ENCODE peak calls at places on chromosomes 1 and 21, in six cellular contexts. Y is tibial artery, Z is GM23338, O is K562, I is retinal pigment epithelial cell, R is Peyer's patch. Q is an unnamed sample.

GRCh38 chr1:88980918-88981317 is 11.5 kb downstream of the KYAT3 start:
- DNase-seq in Y (no peak), Z (no peak), O (no peak), I (no peak), R (no peak), Q (no peak)

GRCh38 chr1:156091610-156092009 is 9.3 kb upstream of the MEX3A start:
- DNase-seq in Y (no peak), Z (no peak), O (no peak), I (no peak), R (no peak), Q (no peak)

GRCh38 chr1:244626709-244627108 is 26.2 kb upstream of the DESI2 start:
- DNase-seq in Y (no peak), Z (no peak), O (no peak), I (no peak), R (no peak), Q (no peak)

GRCh38 chr1:226731257-226731893 is 7.7 kb downstream of the ITPKB start:
- DNase-seq in Y (no peak), Z (no peak), O (no peak), I (no peak), R (no peak), Q (no peak)

GRCh38 chr21:41647806-41648561 is 118.9 kb downstream of the RIPK4 start:
- DNase-seq in Y (no peak), Z (no peak), O (no peak), I (no peak), R (no peak), Q (no peak)

GRCh38 chr1:114153621-114154145 is at the start of gene SYT6:
- DNase-seq in Y (no peak), Z (peak), O (no peak), I (no peak), R (no peak), Q (no peak)

GRCh38 chr1:89673251-89673650 is 40.3 kb downstream of the LRRC8C start:
- DNase-seq in Y (no peak), Z (no peak), O (no peak), I (no peak), R (no peak), Q (no peak)

GRCh38 chr1:1345384-1345783 is 3.8 kb downstream of the DVL1 start:
- DNase-seq in Y (no peak), Z (no peak), O (no peak), I (no peak), R (no peak), Q (no peak)

GRCh38 chr1:104195395-104195794 is 445.7 kb downstream of the AMY1C start:
- DNase-seq in Y (no peak), Z (no peak), O (no peak), I (no peak), R (no peak), Q (no peak)

GRCh38 chr1:154276797-154277196 is 4.4 kb downstream of the HAX1 start:
- DNase-seq in Y (no peak), Z (peak), O (no peak), I (no peak), R (no peak), Q (no peak)

GRCh38 chr1:18638818-18639193 is 8.2 kb downstream of the PAX7 start:
- DNase-seq in Y (no peak), Z (no peak), O (no peak), I (no peak), R (no peak), Q (no peak)

GRCh38 chr1:18639335-18640055 is 8.8 kb downstream of the PAX7 start:
- DNase-seq in Y (no peak), Z (no peak), O (no peak), I (no peak), R (no peak), Q (no peak)

GRCh38 chr1:18642278-18643095 is 11.8 kb downstream of the PAX7 start:
- DNase-seq in Y (no peak), Z (peak), O (no peak), I (no peak), R (no peak), Q (no peak)

GRCh38 chr1:18641005-18641941 is 10.6 kb downstream of the PAX7 start:
- DNase-seq in Y (no peak), Z (no peak), O (peak), I (no peak), R (no peak), Q (no peak)

GRCh38 chr1:18640228-18641004 is 9.8 kb downstream of the PAX7 start:
- DNase-seq in Y (no peak), Z (peak), O (no peak), I (no peak), R (no peak), Q (no peak)
- H3K4me3 ChIP-seq in Y (no peak), Z (peak), O (no peak), I (no peak), R (no peak), Q (no peak)

DNA sequence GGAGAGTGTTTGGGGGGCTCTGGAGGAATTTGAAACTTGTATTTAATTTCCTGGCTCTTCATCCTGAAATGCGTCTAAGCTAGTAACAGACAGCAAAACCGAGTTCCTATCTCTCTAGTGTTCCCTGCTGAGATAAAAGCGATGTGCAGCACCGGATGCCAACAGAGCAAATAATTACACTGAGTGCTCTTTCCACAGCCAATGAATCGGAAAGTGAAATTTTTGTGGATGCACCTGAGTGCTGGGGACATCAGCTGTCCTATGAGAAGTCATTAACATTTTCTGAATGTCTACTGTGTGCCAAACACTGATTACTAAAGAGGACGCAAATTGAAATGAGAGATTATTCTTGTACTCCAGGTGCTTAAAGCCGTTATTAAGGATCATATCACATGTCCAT is 278.0 kb downstream of the RGS7 start:
- DNase-seq in Y (no peak), Z (peak), O (no peak), I (no peak), R (no peak), Q (no peak)
- H3K4me3 ChIP-seq in Y (no peak), Z (no peak), O (no peak), I (no peak), R (no peak), Q (no peak)

GRCh38 chr1:110280804-110281203 is 58.4 kb upstream of the RBM15 start:
- DNase-seq in Y (no peak), Z (no peak), O (no peak), I (no peak), R (no peak), Q (peak)

GRCh38 chr1:110281363-110282290 is 57.5 kb upstream of the RBM15 start:
- DNase-seq in Y (no peak), Z (no peak), O (no peak), I (no peak), R (no peak), Q (peak)

GRCh38 chr1:110282395-110282794 is 56.8 kb upstream of the RBM15 start:
- DNase-seq in Y (no peak), Z (no peak), O (no peak), I (no peak), R (no peak), Q (peak)

GRCh38 chr1:110285316-110285715 is 53.9 kb upstream of the RBM15 start:
- DNase-seq in Y (no peak), Z (no peak), O (no peak), I (no peak), R (no peak), Q (peak)

GRCh38 chr1:110283677-110284076 is 55.5 kb upstream of the RBM15 start:
- DNase-seq in Y (no peak), Z (no peak), O (no peak), I (peak), R (no peak), Q (no peak)
- H3K4me3 ChIP-seq in Y (no peak), Z (no peak), O (no peak), I (no peak), R (no peak), Q (no peak)

GRCh38 chr1:150765229-150765976 is at the start of gene CTSS:
- DNase-seq in Y (no peak), Z (no peak), O (no peak), I (no peak), R (no peak), Q (no peak)
- H3K4me3 ChIP-seq in Y (peak), Z (no peak), O (peak), I (no peak), R (peak), Q (peak)

GRCh38 chr1:204977327-204977726 is 65.7 kb upstream of the CNTN2 start:
- DNase-seq in Y (no peak), Z (no peak), O (no peak), I (no peak), R (no peak), Q (no peak)
- H3K4me3 ChIP-seq in Y (no peak), Z (no peak), O (no peak), I (no peak), R (no peak), Q (no peak)

GRCh38 chr21:42913461-42913860 is 12.0 kb downstream of the ERVH48-1 start:
- DNase-seq in Y (no peak), Z (peak), O (no peak), I (no peak), R (no peak), Q (no peak)
- H3K4me3 ChIP-seq in Y (no peak), Z (no peak), O (no peak), I (no peak), R (no peak), Q (no peak)

GRCh38 chr1:2438641-2439040 is 26.3 kb upstream of the PEX10 start:
- DNase-seq in Y (no peak), Z (no peak), O (no peak), I (no peak), R (no peak), Q (no peak)
- H3K4me3 ChIP-seq in Y (no peak), Z (no peak), O (no peak), I (no peak), R (no peak), Q (no peak)

DNA sequence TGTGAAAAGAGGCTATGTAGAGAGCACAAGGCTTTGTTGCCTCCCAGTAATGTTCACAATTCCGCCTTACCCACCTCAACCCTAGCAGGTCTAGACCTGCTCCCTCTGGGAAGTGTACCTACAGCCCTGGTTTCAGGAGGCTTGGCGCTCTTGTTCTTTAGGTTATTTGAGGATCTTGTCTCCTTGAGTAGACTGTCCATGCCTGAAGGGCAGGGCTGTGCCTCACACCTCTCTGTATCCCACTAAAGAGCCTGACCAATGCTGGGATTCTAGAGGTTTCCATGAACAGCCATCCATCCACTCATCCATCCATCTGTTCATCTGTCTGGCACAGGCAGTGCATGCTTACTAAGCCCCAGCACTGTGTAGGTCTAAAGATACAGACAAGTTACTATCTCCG is 1.0 kb downstream of the RAB7B start:
- DNase-seq in Y (no peak), Z (no peak), O (no peak), I (no peak), R (no peak), Q (peak)
- H3K4me3 ChIP-seq in Y (no peak), Z (no peak), O (no peak), I (no peak), R (no peak), Q (peak)

GRCh38 chr1:119141660-119142059 is 1.2 kb upstream of the WARS2 start:
- DNase-seq in Y (no peak), Z (no peak), O (no peak), I (no peak), R (no peak), Q (no peak)
- H3K4me3 ChIP-seq in Y (no peak), Z (peak), O (peak), I (no peak), R (no peak), Q (peak)